ENCODE peak calls at places on chromosome 5, in four cellular contexts. One of them, this sample, is unnamed.

GRCh38 chr5:131357739-131358561 is 94.1 kb downstream of the CDC42SE2 start:
- DNase-seq in GM12865: peak; percentile 32
- DNase-seq in neural crest cell: no peak
- DNase-seq in HCT116: no peak
- DNase-seq in this sample: no peak

GRCh38 chr5:180090769-180091546 is 19.4 kb upstream of the RNF130 start:
- DNase-seq in GM12865: no peak
- DNase-seq in neural crest cell: peak; percentile 35
- DNase-seq in HCT116: peak; percentile 64
- DNase-seq in this sample: peak; percentile 61

GRCh38 chr5:124302504-124302903 is 443.9 kb downstream of the ZNF608 start:
- DNase-seq in GM12865: no peak
- DNase-seq in neural crest cell: no peak
- DNase-seq in HCT116: no peak
- DNase-seq in this sample: no peak

GRCh38 chr5:14663734-14664269 is 716 bp upstream of the OTULIN start:
- DNase-seq in GM12865: peak; percentile 74
- DNase-seq in neural crest cell: no peak
- DNase-seq in HCT116: no peak
- DNase-seq in this sample: no peak

GRCh38 chr5:89703799-89704198 is 705.8 kb downstream of the CETN3 start:
- DNase-seq in GM12865: no peak
- DNase-seq in neural crest cell: no peak
- DNase-seq in HCT116: no peak
- DNase-seq in this sample: no peak

GRCh38 chr5:112411903-112412302 is 7.2 kb downstream of the EPB41L4A start:
- DNase-seq in GM12865: no peak
- DNase-seq in neural crest cell: no peak
- DNase-seq in HCT116: no peak
- DNase-seq in this sample: no peak

GRCh38 chr5:134374234-134374633 is 2.9 kb downstream of the UBE2B start:
- DNase-seq in GM12865: peak; percentile 14
- DNase-seq in neural crest cell: no peak
- DNase-seq in HCT116: no peak
- DNase-seq in this sample: peak; percentile 24

GRCh38 chr5:76145945-76146344 is 62.8 kb downstream of the SV2C start:
- DNase-seq in GM12865: peak; percentile 68
- DNase-seq in neural crest cell: no peak
- DNase-seq in HCT116: peak; percentile 51
- DNase-seq in this sample: peak; percentile 36

GRCh38 chr5:116360008-116360853 is 214.4 kb downstream of the SEMA6A start:
- DNase-seq in GM12865: no peak
- DNase-seq in neural crest cell: no peak
- DNase-seq in HCT116: no peak
- DNase-seq in this sample: no peak

GRCh38 chr5:88940712-88941111 is 57.7 kb upstream of the MEF2C start:
- DNase-seq in GM12865: peak; percentile 47
- DNase-seq in neural crest cell: no peak
- DNase-seq in HCT116: no peak
- DNase-seq in this sample: no peak

GRCh38 chr5:54517512-54518145 is at the start of gene SNX18:
- DNase-seq in GM12865: peak; percentile 95
- DNase-seq in neural crest cell: peak; percentile 76
- DNase-seq in HCT116: peak; percentile 74
- DNase-seq in this sample: peak; percentile 86

DNA sequence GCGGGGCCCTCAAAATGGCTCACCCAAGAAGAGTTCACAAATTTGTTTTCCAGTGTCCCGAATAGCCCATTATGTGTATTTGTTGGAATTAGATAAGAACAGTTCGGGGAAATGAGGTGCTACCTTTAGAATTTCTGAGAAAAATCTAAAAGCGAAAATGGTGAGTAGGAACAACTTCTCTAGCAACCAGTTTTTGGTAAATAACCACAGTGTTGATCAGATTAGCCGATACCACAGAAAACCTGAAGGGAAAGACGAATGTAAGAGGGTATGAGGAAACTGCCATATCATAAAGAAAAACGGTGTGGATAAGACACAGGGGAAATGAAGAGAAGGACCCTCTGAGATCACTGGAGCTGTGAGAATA is 31.0 kb downstream of the ADAM19 start:
- DNase-seq in GM12865: peak; percentile 26
- DNase-seq in neural crest cell: no peak
- DNase-seq in HCT116: no peak
- DNase-seq in this sample: no peak
- TF ChIP-seq CTCF in GM12865: no peak
- TF ChIP-seq CTCF in neural crest cell: no peak
- TF ChIP-seq CTCF in HCT116: no peak
- TF ChIP-seq CTCF in this sample: no peak

DNA sequence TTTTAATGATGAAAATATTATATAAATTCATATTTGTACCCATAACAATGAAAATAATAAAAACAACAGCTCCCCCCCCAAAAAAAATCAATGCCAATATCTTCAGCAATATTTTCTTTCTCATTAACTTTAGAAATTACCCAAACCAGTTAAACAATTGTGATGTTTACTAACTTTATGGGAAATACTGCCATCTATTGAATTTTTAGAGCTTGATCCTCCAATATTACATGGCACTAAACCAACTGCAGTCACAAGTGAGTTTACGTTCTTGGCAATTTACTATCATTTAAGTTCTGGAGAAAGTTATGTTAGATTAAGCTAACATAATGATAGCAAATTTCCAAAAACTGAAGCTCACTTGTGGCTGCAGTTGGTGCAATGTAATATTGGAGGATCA is 379.6 kb downstream of the CDH18 start:
- DNase-seq in GM12865: no peak
- DNase-seq in neural crest cell: no peak
- DNase-seq in HCT116: no peak
- DNase-seq in this sample: peak; percentile 38
- TF ChIP-seq CTCF in GM12865: no peak
- TF ChIP-seq CTCF in neural crest cell: peak; percentile 64
- TF ChIP-seq CTCF in HCT116: no peak
- TF ChIP-seq CTCF in this sample: peak; percentile 32

DNA sequence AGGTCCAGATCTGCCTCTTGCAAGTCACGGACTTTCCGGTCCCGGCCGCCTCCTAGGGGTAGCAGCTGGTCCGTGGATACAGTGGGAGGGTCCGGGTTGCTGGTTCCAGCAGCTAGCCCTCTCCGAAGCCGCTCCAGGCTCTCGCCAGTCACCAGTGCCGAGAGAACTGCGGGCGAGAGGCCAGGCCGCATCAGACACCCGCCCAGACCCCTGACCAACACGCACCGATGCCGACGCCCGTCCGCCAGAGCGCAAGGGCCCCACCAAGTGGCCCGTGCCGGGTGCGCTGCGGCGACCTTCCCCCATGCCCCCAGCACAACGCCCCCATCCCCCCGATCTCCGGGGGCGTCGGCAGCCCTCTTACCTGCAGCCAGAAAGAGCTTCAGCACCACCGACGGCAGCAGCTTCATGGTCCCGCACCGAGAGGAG is 470 bp downstream of the HBEGF start:
- DNase-seq in GM12865: peak; percentile 18
- DNase-seq in neural crest cell: peak; percentile 50
- DNase-seq in HCT116: no peak
- DNase-seq in this sample: peak; percentile 68
- TF ChIP-seq CTCF in GM12865: no peak
- TF ChIP-seq CTCF in neural crest cell: no peak
- TF ChIP-seq CTCF in HCT116: no peak
- TF ChIP-seq CTCF in this sample: peak; percentile 51

GRCh38 chr5:73422164-73422563 is 26.4 kb downstream of the FOXD1 start:
- DNase-seq in GM12865: no peak
- DNase-seq in neural crest cell: no peak
- DNase-seq in HCT116: no peak
- DNase-seq in this sample: no peak
- TF ChIP-seq CTCF in GM12865: peak; percentile 11
- TF ChIP-seq CTCF in neural crest cell: no peak
- TF ChIP-seq CTCF in HCT116: no peak
- TF ChIP-seq CTCF in this sample: no peak

DNA sequence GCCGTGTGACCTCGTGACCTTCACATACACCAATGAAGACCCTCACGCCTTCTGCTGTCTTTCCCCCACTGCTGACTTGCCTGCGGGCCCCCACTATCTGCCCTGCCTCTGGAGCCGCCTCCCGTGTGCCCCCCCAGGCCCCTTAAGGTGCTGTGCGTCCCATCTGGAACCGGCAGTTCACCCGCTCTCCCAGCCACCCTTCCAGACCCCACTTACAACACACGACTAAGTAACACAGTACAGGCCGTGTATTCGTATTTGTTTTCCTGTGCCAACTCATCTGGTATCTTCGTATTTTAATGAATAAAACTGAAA is 21.7 kb upstream of the TERT start:
- DNase-seq in GM12865: no peak
- DNase-seq in neural crest cell: no peak
- DNase-seq in HCT116: no peak
- DNase-seq in this sample: no peak
- TF ChIP-seq CTCF in GM12865: no peak
- TF ChIP-seq CTCF in neural crest cell: no peak
- TF ChIP-seq CTCF in HCT116: no peak
- TF ChIP-seq CTCF in this sample: no peak

GRCh38 chr5:137693951-137694721 is 41.8 kb downstream of the KLHL3 start:
- DNase-seq in GM12865: no peak
- DNase-seq in neural crest cell: no peak
- DNase-seq in HCT116: no peak
- DNase-seq in this sample: no peak

GRCh38 chr5:137699291-137700281 is 36.3 kb downstream of the KLHL3 start:
- DNase-seq in GM12865: no peak
- DNase-seq in neural crest cell: no peak
- DNase-seq in HCT116: no peak
- DNase-seq in this sample: no peak

GRCh38 chr5:137696481-137696880 is 39.4 kb downstream of the KLHL3 start:
- DNase-seq in GM12865: no peak
- DNase-seq in neural crest cell: no peak
- DNase-seq in HCT116: no peak
- DNase-seq in this sample: no peak

GRCh38 chr5:137693307-137693950 is 42.5 kb downstream of the KLHL3 start:
- DNase-seq in GM12865: no peak
- DNase-seq in neural crest cell: no peak
- DNase-seq in HCT116: no peak
- DNase-seq in this sample: no peak

GRCh38 chr5:137695651-137696428 is 40.0 kb downstream of the KLHL3 start:
- DNase-seq in GM12865: no peak
- DNase-seq in neural crest cell: no peak
- DNase-seq in HCT116: no peak
- DNase-seq in this sample: no peak
- TF ChIP-seq CTCF in GM12865: no peak
- TF ChIP-seq CTCF in neural crest cell: no peak
- TF ChIP-seq CTCF in HCT116: no peak
- TF ChIP-seq CTCF in this sample: no peak

GRCh38 chr5:64207978-64208377 is 42.3 kb downstream of the RNF180 start:
- DNase-seq in GM12865: no peak
- DNase-seq in neural crest cell: no peak
- DNase-seq in HCT116: no peak
- DNase-seq in this sample: peak; percentile 34
- TF ChIP-seq CTCF in GM12865: no peak
- TF ChIP-seq CTCF in neural crest cell: peak; percentile 65
- TF ChIP-seq CTCF in HCT116: peak; percentile 17
- TF ChIP-seq CTCF in this sample: peak; percentile 43

GRCh38 chr5:152271420-152271819 is 133.7 kb downstream of the NMUR2 start:
- DNase-seq in GM12865: peak; percentile 31
- DNase-seq in neural crest cell: no peak
- DNase-seq in HCT116: peak; percentile 2
- DNase-seq in this sample: peak; percentile 59
- TF ChIP-seq CTCF in GM12865: peak; percentile 11
- TF ChIP-seq CTCF in neural crest cell: peak; percentile 62
- TF ChIP-seq CTCF in HCT116: peak; percentile 22
- TF ChIP-seq CTCF in this sample: peak; percentile 50

This sample was measured in MCF 10A.